ENCODE peak calls at places on chromosomes 3 and 15, in seven cellular contexts. E is fibroblast of mammary gland; A is iPS DF 19.7; S is activated T-helper 9 cell treated with anti-CD3 and anti-CD28 coated beads, Interleukin-2, amount 50 U/mL, for 16 hours; K is ureter; W is amygdala; D is HT1080. C is an unnamed sample.

GRCh38 chr3:23859012-23859743 is 53.4 kb downstream of the UBE2E1 start:
- DNase-seq in E (peak), A (no peak), S (no peak), K (no peak), W (no peak), D (no peak), C (no peak)

GRCh38 chr3:170764017-170764416 is 106.0 kb downstream of the RPL22L1 start:
- DNase-seq in E (no peak), A (no peak), S (no peak), K (no peak), W (no peak), D (no peak), C (no peak)

GRCh38 chr15:51104512-51104911 is 9.8 kb upstream of the TNFAIP8L3 start:
- DNase-seq in E (peak), A (no peak), S (no peak), K (peak), W (no peak), D (no peak), C (peak)

GRCh38 chr3:171362575-171362974 is 97.6 kb downstream of the TNIK start:
- DNase-seq in E (no peak), A (no peak), S (no peak), K (no peak), W (no peak), D (no peak), C (no peak)

GRCh38 chr3:120350431-120350941 is 1.3 kb upstream of the LRRC58 start:
- DNase-seq in E (peak), A (no peak), S (no peak), K (no peak), W (no peak), D (peak), C (peak)

GRCh38 chr3:152760591-152760990 is 74.3 kb upstream of the P2RY1 start:
- DNase-seq in E (no peak), A (no peak), S (no peak), K (no peak), W (no peak), D (no peak), C (no peak)

GRCh38 chr15:32849769-32850668 is 132.2 kb downstream of the GREM1 start:
- DNase-seq in E (peak), A (no peak), S (no peak), K (no peak), W (no peak), D (peak), C (no peak)

GRCh38 chr3:163422671-163423070 is 1655.6 kb downstream of the SI start:
- DNase-seq in E (no peak), A (no peak), S (no peak), K (no peak), W (no peak), D (peak), C (no peak)

GRCh38 chr3:119809249-119810017 is 27.5 kb downstream of the NR1I2 start:
- DNase-seq in E (no peak), A (no peak), S (no peak), K (no peak), W (no peak), D (no peak), C (no peak)

GRCh38 chr3:14935577-14936345 is 11.6 kb upstream of the NR2C2 start:
- DNase-seq in E (no peak), A (no peak), S (no peak), K (no peak), W (no peak), D (no peak), C (no peak)

GRCh38 chr15:51576911-51577500 is 45.6 kb downstream of the DMXL2 start:
- DNase-seq in E (peak), A (no peak), S (no peak), K (no peak), W (no peak), D (no peak), C (no peak)

GRCh38 chr15:74036271-74037170 is 42.0 kb downstream of the PML start:
- DNase-seq in E (peak), A (peak), S (no peak), K (no peak), W (peak), D (peak), C (peak)

GRCh38 chr15:71595846-71596553 is 214.4 kb upstream of the NR2E3 start:
- DNase-seq in E (peak), A (no peak), S (no peak), K (no peak), W (no peak), D (peak), C (no peak)

GRCh38 chr3:45608885-45609284 is 14.3 kb downstream of the LIMD1 start:
- DNase-seq in E (peak), A (no peak), S (no peak), K (no peak), W (no peak), D (peak), C (no peak)

GRCh38 chr3:61936344-61936937 is 375.1 kb downstream of the PTPRG start:
- DNase-seq in E (peak), A (no peak), S (no peak), K (no peak), W (no peak), D (peak), C (no peak)

GRCh38 chr3:49720383-49721164 is 1.1 kb upstream of the AMIGO3 start:
- DNase-seq in E (no peak), A (no peak), S (no peak), K (no peak), W (no peak), D (no peak), C (peak)

GRCh38 chr3:43330981-43331380 is 44.6 kb downstream of the SNRK start:
- DNase-seq in E (peak), A (no peak), S (no peak), K (no peak), W (no peak), D (no peak), C (no peak)

GRCh38 chr3:4885322-4885721 is 93.9 kb upstream of the BHLHE40 start:
- DNase-seq in E (no peak), A (no peak), S (no peak), K (no peak), W (no peak), D (no peak), C (no peak)

GRCh38 chr3:179421500-179421899 is 29.8 kb downstream of the GNB4 start:
- DNase-seq in E (peak), A (no peak), S (no peak), K (no peak), W (no peak), D (peak), C (no peak)

GRCh38 chr3:12898980-12899755 is 57.8 kb upstream of the RPL32 start:
- DNase-seq in E (no peak), A (no peak), S (no peak), K (no peak), W (no peak), D (no peak), C (no peak)

GRCh38 chr3:23258110-23258509 is 55.0 kb downstream of the UBE2E2 start:
- DNase-seq in E (peak), A (no peak), S (no peak), K (no peak), W (no peak), D (peak), C (no peak)

GRCh38 chr3:140859592-140860336 is 81.9 kb upstream of the SLC25A36 start:
- DNase-seq in E (peak), A (no peak), S (no peak), K (no peak), W (no peak), D (peak), C (no peak)

GRCh38 chr3:170321326-170322034 is 36.0 kb upstream of the SKIL start:
- DNase-seq in E (no peak), A (no peak), S (no peak), K (no peak), W (no peak), D (peak), C (no peak)

GRCh38 chr3:57281710-57282109 is 10.8 kb downstream of the ASB14 start:
- DNase-seq in E (peak), A (no peak), S (no peak), K (no peak), W (no peak), D (peak), C (no peak)

GRCh38 chr3:38102073-38102844 is 34.7 kb downstream of the ACAA1 start:
- DNase-seq in E (no peak), A (no peak), S (no peak), K (no peak), W (no peak), D (no peak), C (no peak)

GRCh38 chr15:29522373-29523276 is 253.0 kb upstream of the NSMCE3 start:
- DNase-seq in E (no peak), A (no peak), S (no peak), K (no peak), W (no peak), D (no peak), C (no peak)

C was measured in sigmoid colon.